ENCODE peak calls at places on chromosome 12, in four cellular contexts. One of them, this sample, is unnamed.

GRCh38 chr12:72295744-72296143 is 23.6 kb downstream of the TRHDE start:
- DNase-seq in AG20443: peak; percentile 14
- DNase-seq in D341Med: no peak
- DNase-seq in H54: no peak
- DNase-seq in this sample: no peak

GRCh38 chr12:26884765-26885576 is 52.0 kb upstream of the ITPR2 start:
- DNase-seq in AG20443: peak; percentile 89
- DNase-seq in D341Med: peak; percentile 84
- DNase-seq in H54: peak; percentile 51
- DNase-seq in this sample: peak; percentile 51

GRCh38 chr12:53995311-53996187 is 4.4 kb upstream of the HOXC9 start:
- DNase-seq in AG20443: peak; percentile 80
- DNase-seq in D341Med: no peak
- DNase-seq in H54: no peak
- DNase-seq in this sample: no peak

GRCh38 chr12:91382081-91382543 is 199.5 kb upstream of the DCN start:
- DNase-seq in AG20443: peak; percentile 60
- DNase-seq in D341Med: peak; percentile 60
- DNase-seq in H54: peak; percentile 6
- DNase-seq in this sample: peak; percentile 66

GRCh38 chr12:24991209-24992049 is 42.5 kb upstream of the BCAT1 start:
- DNase-seq in AG20443: peak; percentile 54
- DNase-seq in D341Med: peak; percentile 59
- DNase-seq in H54: peak; percentile 31
- DNase-seq in this sample: peak; percentile 39

GRCh38 chr12:118189761-118190181 is 53.8 kb downstream of the PEBP1 start:
- DNase-seq in AG20443: peak; percentile 29
- DNase-seq in D341Med: no peak
- DNase-seq in H54: no peak
- DNase-seq in this sample: no peak

GRCh38 chr12:10982244-10982643 is 4.5 kb downstream of the TAS2R50 start:
- DNase-seq in AG20443: no peak
- DNase-seq in D341Med: no peak
- DNase-seq in H54: no peak
- DNase-seq in this sample: no peak

GRCh38 chr12:54052745-54053624 is 650 bp upstream of the HOXC4 start:
- DNase-seq in AG20443: peak; percentile 61
- DNase-seq in D341Med: no peak
- DNase-seq in H54: no peak
- DNase-seq in this sample: no peak

GRCh38 chr12:131944601-131945251 is 5.0 kb upstream of the EP400 start:
- DNase-seq in AG20443: no peak
- DNase-seq in D341Med: peak; percentile 37
- DNase-seq in H54: no peak
- DNase-seq in this sample: no peak

GRCh38 chr12:95218164-95218851 is 701 bp downstream of the VEZT start:
- DNase-seq in AG20443: peak; percentile 84
- DNase-seq in D341Med: no peak
- DNase-seq in H54: peak; percentile 57
- DNase-seq in this sample: no peak

GRCh38 chr12:31220633-31221565 is 105.1 kb downstream of the SINHCAF start:
- DNase-seq in AG20443: no peak
- DNase-seq in D341Med: no peak
- DNase-seq in H54: no peak
- DNase-seq in this sample: no peak

GRCh38 chr12:107884769-107885694 is 110.5 kb downstream of the ASCL4 start:
- DNase-seq in AG20443: peak; percentile 84
- DNase-seq in D341Med: peak; percentile 83
- DNase-seq in H54: peak; percentile 54
- DNase-seq in this sample: peak; percentile 41

GRCh38 chr12:2825133-2825532 is 9.7 kb downstream of the NRIP2 start:
- DNase-seq in AG20443: no peak
- DNase-seq in D341Med: no peak
- DNase-seq in H54: no peak
- DNase-seq in this sample: no peak

GRCh38 chr12:12819752-12820311 is 6.7 kb downstream of the DDX47 start:
- DNase-seq in AG20443: peak; percentile 84
- DNase-seq in D341Med: no peak
- DNase-seq in H54: peak; percentile 56
- DNase-seq in this sample: no peak

GRCh38 chr12:51448618-51449256 is 24.1 kb downstream of the SLC4A8 start:
- DNase-seq in AG20443: no peak
- DNase-seq in D341Med: no peak
- DNase-seq in H54: no peak
- DNase-seq in this sample: no peak

GRCh38 chr12:52870361-52871290 is 21.8 kb upstream of the KRT78 start:
- DNase-seq in AG20443: peak; percentile 80
- DNase-seq in D341Med: peak; percentile 85
- DNase-seq in H54: peak; percentile 77
- DNase-seq in this sample: no peak

GRCh38 chr12:105106621-105107020 is 910 bp upstream of the WASHC4 start:
- DNase-seq in AG20443: no peak
- DNase-seq in D341Med: no peak
- DNase-seq in H54: no peak
- DNase-seq in this sample: no peak

GRCh38 chr12:113203852-113204760 is 17.2 kb upstream of the TPCN1 start:
- DNase-seq in AG20443: no peak
- DNase-seq in D341Med: no peak
- DNase-seq in H54: no peak
- DNase-seq in this sample: no peak

GRCh38 chr12:2769866-2770533 is 24.8 kb upstream of the FKBP4 start:
- DNase-seq in AG20443: no peak
- DNase-seq in D341Med: no peak
- DNase-seq in H54: no peak
- DNase-seq in this sample: no peak

GRCh38 chr12:90706036-90706435 is 248.9 kb downstream of the CCER1 start:
- DNase-seq in AG20443: no peak
- DNase-seq in D341Med: no peak
- DNase-seq in H54: no peak
- DNase-seq in this sample: no peak

GRCh38 chr12:93671044-93671443 is 6.1 kb upstream of the CRADD start:
- DNase-seq in AG20443: no peak
- DNase-seq in D341Med: no peak
- DNase-seq in H54: no peak
- DNase-seq in this sample: no peak

GRCh38 chr12:1499351-1499750 is 95.0 kb downstream of the FBXL14 start:
- DNase-seq in AG20443: no peak
- DNase-seq in D341Med: no peak
- DNase-seq in H54: no peak
- DNase-seq in this sample: no peak

GRCh38 chr12:114611145-114612018 is 72.6 kb downstream of the TBX3 start:
- DNase-seq in AG20443: no peak
- DNase-seq in D341Med: no peak
- DNase-seq in H54: no peak
- DNase-seq in this sample: no peak

GRCh38 chr12:100404769-100405407 is 48.0 kb downstream of the SLC17A8 start:
- DNase-seq in AG20443: peak; percentile 41
- DNase-seq in D341Med: peak; percentile 66
- DNase-seq in H54: peak; percentile 12
- DNase-seq in this sample: peak; percentile 84

GRCh38 chr12:31471061-31471460 is 119.9 kb downstream of the DENND5B start:
- DNase-seq in AG20443: no peak
- DNase-seq in D341Med: no peak
- DNase-seq in H54: no peak
- DNase-seq in this sample: no peak

GRCh38 chr12:24823808-24824515 is 124.9 kb downstream of the BCAT1 start:
- DNase-seq in AG20443: no peak
- DNase-seq in D341Med: no peak
- DNase-seq in H54: no peak
- DNase-seq in this sample: no peak

GRCh38 chr12:131353826-131354225 is 357.1 kb upstream of the SFSWAP start:
- DNase-seq in AG20443: no peak
- DNase-seq in D341Med: no peak
- DNase-seq in H54: no peak
- DNase-seq in this sample: no peak

GRCh38 chr12:82609234-82609914 is 77.3 kb upstream of the TMTC2 start:
- DNase-seq in AG20443: no peak
- DNase-seq in D341Med: no peak
- DNase-seq in H54: no peak
- DNase-seq in this sample: no peak

GRCh38 chr12:94615284-94616216 is 34.8 kb downstream of the TMCC3 start:
- DNase-seq in AG20443: peak; percentile 15
- DNase-seq in D341Med: no peak
- DNase-seq in H54: peak; percentile 28
- DNase-seq in this sample: no peak

This sample was measured in HCT116.